ENCODE peak calls at places on chromosomes 2 and 18, in five cellular contexts. One of them, this sample, is unnamed.

GRCh38 chr2:235770909-235771820 is 277.3 kb downstream of the AGAP1 start:
- DNase-seq in GM23248: no peak
- DNase-seq in colonic mucosa: no peak
- DNase-seq in astrocyte: no peak
- DNase-seq in fibroblast of lung: no peak
- DNase-seq in this sample: no peak

GRCh38 chr2:103788875-103789715 is 1027.3 kb downstream of the TMEM182 start:
- DNase-seq in colonic mucosa: no peak
- DNase-seq in astrocyte: peak; percentile 56
- DNase-seq in fibroblast of lung: peak; percentile 68
- DNase-seq in GM23248: peak; percentile 1
- DNase-seq in this sample: peak; percentile 58

GRCh38 chr18:76988015-76988826 is 144.4 kb downstream of the MBP start:
- DNase-seq in fibroblast of lung: no peak
- DNase-seq in GM23248: no peak
- DNase-seq in astrocyte: no peak
- DNase-seq in colonic mucosa: peak; percentile 21
- DNase-seq in this sample: no peak

GRCh38 chr18:52670903-52671302 is 330.9 kb downstream of the DCC start:
- DNase-seq in astrocyte: peak; percentile 2
- DNase-seq in fibroblast of lung: peak; percentile 14
- DNase-seq in colonic mucosa: no peak
- DNase-seq in GM23248: peak; percentile 12
- DNase-seq in this sample: peak; percentile 2

GRCh38 chr2:236717719-236718118 is 148.1 kb downstream of the ACKR3 start:
- DNase-seq in colonic mucosa: no peak
- DNase-seq in GM23248: no peak
- DNase-seq in fibroblast of lung: peak; percentile 56
- DNase-seq in astrocyte: peak; percentile 52
- DNase-seq in this sample: no peak

GRCh38 chr2:153455856-153456255 is 22.7 kb downstream of the RPRM start:
- DNase-seq in colonic mucosa: no peak
- DNase-seq in fibroblast of lung: no peak
- DNase-seq in GM23248: no peak
- DNase-seq in astrocyte: no peak
- DNase-seq in this sample: no peak

GRCh38 chr2:195543902-195544894 is 112.8 kb upstream of the SLC39A10 start:
- DNase-seq in astrocyte: peak; percentile 66
- DNase-seq in fibroblast of lung: peak; percentile 79
- DNase-seq in colonic mucosa: no peak
- DNase-seq in GM23248: peak; percentile 85
- DNase-seq in this sample: peak; percentile 69

GRCh38 chr2:172052000-172052983 is 33.0 kb upstream of the DLX1 start:
- DNase-seq in fibroblast of lung: peak; percentile 17
- DNase-seq in astrocyte: peak; percentile 2
- DNase-seq in colonic mucosa: no peak
- DNase-seq in GM23248: no peak
- DNase-seq in this sample: peak; percentile 51

GRCh38 chr2:190856985-190857384 is 23.6 kb upstream of the GLS start:
- DNase-seq in GM23248: no peak
- DNase-seq in fibroblast of lung: no peak
- DNase-seq in colonic mucosa: no peak
- DNase-seq in astrocyte: no peak
- DNase-seq in this sample: no peak

GRCh38 chr2:207792244-207792785 is 22.6 kb upstream of the FZD5 start:
- DNase-seq in astrocyte: peak; percentile 78
- DNase-seq in GM23248: peak; percentile 74
- DNase-seq in colonic mucosa: no peak
- DNase-seq in fibroblast of lung: peak; percentile 84
- DNase-seq in this sample: peak; percentile 80

GRCh38 chr2:112692914-112693313 is 27.9 kb upstream of the NT5DC4 start:
- DNase-seq in colonic mucosa: no peak
- DNase-seq in astrocyte: peak; percentile 19
- DNase-seq in GM23248: peak; percentile 51
- DNase-seq in fibroblast of lung: peak; percentile 24
- DNase-seq in this sample: no peak

GRCh38 chr2:232437130-232437620 is 18.8 kb upstream of the ALPI start:
- DNase-seq in fibroblast of lung: no peak
- DNase-seq in astrocyte: no peak
- DNase-seq in colonic mucosa: no peak
- DNase-seq in GM23248: no peak
- DNase-seq in this sample: no peak

GRCh38 chr2:174335605-174336402 is 1.1 kb downstream of the SP9 start:
- DNase-seq in fibroblast of lung: peak; percentile 42
- DNase-seq in astrocyte: no peak
- DNase-seq in GM23248: peak; percentile 66
- DNase-seq in colonic mucosa: no peak
- DNase-seq in this sample: no peak

DNA sequence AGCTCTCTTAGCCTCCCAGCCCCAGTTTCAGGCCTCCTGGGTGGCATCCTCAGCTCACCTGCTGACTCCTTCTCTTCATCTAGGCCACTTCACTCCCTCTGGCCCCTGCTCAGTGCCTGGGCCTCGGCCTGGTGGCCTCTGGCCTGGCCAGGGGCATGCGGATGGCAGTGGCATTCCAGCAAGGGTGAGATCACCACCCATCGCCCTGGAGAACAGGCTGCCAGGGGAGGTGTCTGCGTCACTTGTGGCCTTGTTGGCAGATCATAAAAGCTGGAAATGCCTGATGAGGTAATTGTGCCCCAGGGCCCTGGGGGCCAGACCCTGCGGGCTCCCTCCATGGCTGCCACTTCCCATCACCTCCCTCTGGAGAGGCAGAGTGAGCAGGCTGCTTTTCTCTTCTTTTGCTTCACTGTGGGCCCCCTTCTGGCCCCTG is 72.5 kb upstream of the SMAD2 start:
- DNase-seq in fibroblast of lung: peak; percentile 78
- DNase-seq in GM23248: peak; percentile 81
- DNase-seq in astrocyte: peak; percentile 68
- DNase-seq in colonic mucosa: peak; percentile 75
- DNase-seq in this sample: no peak
- H3K27ac ChIP-seq in fibroblast of lung: no peak overlapping the region
- H3K27ac ChIP-seq in GM23248: no peak overlapping the region
- H3K27ac ChIP-seq in astrocyte: peak overlapping the region; percentile 63
- H3K27ac ChIP-seq in colonic mucosa: no peak overlapping the region
- H3K27ac ChIP-seq in this sample: no peak overlapping the region

GRCh38 chr18:58691256-58691655 is 20.0 kb downstream of the MALT1 start:
- DNase-seq in GM23248: no peak
- DNase-seq in colonic mucosa: no peak
- DNase-seq in fibroblast of lung: peak; percentile 25
- DNase-seq in astrocyte: no peak
- DNase-seq in this sample: no peak

GRCh38 chr18:58682429-58683069 is 11.3 kb downstream of the MALT1 start:
- DNase-seq in GM23248: peak; percentile 67
- DNase-seq in fibroblast of lung: peak; percentile 76
- DNase-seq in astrocyte: peak; percentile 65
- DNase-seq in colonic mucosa: peak; percentile 66
- DNase-seq in this sample: peak; percentile 94

GRCh38 chr18:58692420-58693185 is 21.3 kb downstream of the MALT1 start:
- DNase-seq in fibroblast of lung: no peak
- DNase-seq in GM23248: no peak
- DNase-seq in colonic mucosa: no peak
- DNase-seq in astrocyte: no peak
- DNase-seq in this sample: no peak

GRCh38 chr18:58690259-58690658 is 19.0 kb downstream of the MALT1 start:
- DNase-seq in fibroblast of lung: no peak
- DNase-seq in GM23248: no peak
- DNase-seq in astrocyte: no peak
- DNase-seq in colonic mucosa: no peak
- DNase-seq in this sample: no peak

DNA sequence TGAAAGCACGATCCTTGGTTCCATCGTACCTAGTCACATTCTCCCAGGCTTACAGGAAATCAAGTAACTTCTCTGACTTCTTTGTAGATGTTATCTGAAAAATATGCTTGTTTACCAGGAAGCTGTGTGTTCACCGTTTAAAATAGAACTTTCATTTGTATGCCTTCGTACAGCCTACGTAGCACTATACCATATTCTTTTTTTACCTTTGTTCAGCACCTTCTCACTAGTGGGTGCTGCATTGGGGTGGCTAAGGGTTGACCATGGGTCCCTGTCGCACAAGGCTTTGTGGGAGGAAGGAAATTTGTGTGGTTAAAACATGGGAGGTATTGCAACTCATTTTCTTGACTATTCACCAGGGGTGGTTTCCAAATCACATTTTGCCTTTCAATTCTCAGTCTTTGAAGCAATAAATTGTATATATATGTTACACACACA is 16.6 kb downstream of the MALT1 start:
- DNase-seq in fibroblast of lung: no peak
- DNase-seq in GM23248: no peak
- DNase-seq in colonic mucosa: no peak
- DNase-seq in astrocyte: no peak
- DNase-seq in this sample: no peak
- H3K27ac ChIP-seq in fibroblast of lung: no peak overlapping the region
- H3K27ac ChIP-seq in GM23248: no peak overlapping the region
- H3K27ac ChIP-seq in colonic mucosa: no peak overlapping the region
- H3K27ac ChIP-seq in astrocyte: no peak overlapping the region
- H3K27ac ChIP-seq in this sample: no peak overlapping the region

GRCh38 chr18:58572181-58572580 is 56.7 kb downstream of the ALPK2 start:
- DNase-seq in colonic mucosa: no peak
- DNase-seq in GM23248: peak; percentile 98
- DNase-seq in fibroblast of lung: peak; percentile 99
- DNase-seq in astrocyte: peak; percentile 98
- DNase-seq in this sample: no peak
- H3K27ac ChIP-seq in colonic mucosa: no peak overlapping the region
- H3K27ac ChIP-seq in GM23248: peak overlapping the region; percentile 67
- H3K27ac ChIP-seq in fibroblast of lung: peak overlapping the region; percentile 26
- H3K27ac ChIP-seq in astrocyte: peak overlapping the region; percentile 61
- H3K27ac ChIP-seq in this sample: peak overlapping the region; percentile 18

GRCh38 chr2:169106125-169106524 is 36.8 kb downstream of the DHRS9 start:
- DNase-seq in colonic mucosa: no peak
- DNase-seq in fibroblast of lung: no peak
- DNase-seq in astrocyte: no peak
- DNase-seq in GM23248: no peak
- DNase-seq in this sample: no peak
- H3K27ac ChIP-seq in colonic mucosa: no peak overlapping the region
- H3K27ac ChIP-seq in fibroblast of lung: no peak overlapping the region
- H3K27ac ChIP-seq in astrocyte: no peak overlapping the region
- H3K27ac ChIP-seq in GM23248: no peak overlapping the region
- H3K27ac ChIP-seq in this sample: no peak overlapping the region

GRCh38 chr2:39399570-39399969 is 37.5 kb downstream of the MAP4K3 start:
- DNase-seq in colonic mucosa: no peak
- DNase-seq in GM23248: no peak
- DNase-seq in astrocyte: no peak
- DNase-seq in fibroblast of lung: peak; percentile 25
- DNase-seq in this sample: no peak
- H3K27ac ChIP-seq in colonic mucosa: no peak overlapping the region
- H3K27ac ChIP-seq in GM23248: no peak overlapping the region
- H3K27ac ChIP-seq in astrocyte: no peak overlapping the region
- H3K27ac ChIP-seq in fibroblast of lung: no peak overlapping the region
- H3K27ac ChIP-seq in this sample: peak overlapping the region; percentile 24

This sample was measured in cardiac muscle cell.